ENCODE peak calls at places on chromosome 18, in four cellular contexts. H, M, J and Q are unnamed samples.
A peak's percentile ranks its signal among the peaks of the same experiment; 100 is the strongest.

GRCh38 chr18:47150824-47151366 is 595 bp upstream of the HDHD2 start:
- DNase-seq in H (no peak), M (no peak), J (no peak), Q (no peak)

GRCh38 chr18:56030060-56030459 is 442.1 kb upstream of the TCF4 start:
- DNase-seq in H (no peak), M (no peak), J (no peak), Q (no peak)

GRCh38 chr18:45165871-45166270 is 449.4 kb upstream of the SLC14A2 start:
- DNase-seq in H (no peak), M (no peak), J (no peak), Q (no peak)

GRCh38 chr18:28781616-28782362 is 604.9 kb upstream of the CDH2 start:
- DNase-seq in H (no peak), M (no peak), J (no peak), Q (no peak)

GRCh38 chr18:64134044-64134757 is 14.7 kb downstream of the LINC00305 start:
- DNase-seq in H (no peak), M (no peak), J (no peak), Q (no peak)

GRCh38 chr18:10353791-10354190 is 100.6 kb upstream of the APCDD1 start:
- DNase-seq in H (no peak), M (no peak), J (no peak), Q (no peak)

GRCh38 chr18:42412281-42412680 is 457.2 kb downstream of the PIK3C3 start:
- DNase-seq in H (no peak), M (no peak), J (no peak), Q (no peak)

GRCh38 chr18:34847408-34847807 is 137.3 kb downstream of the DTNA start:
- DNase-seq in H (no peak), M (no peak), J (no peak), Q (no peak)

GRCh38 chr18:31077883-31078282 is 24.3 kb downstream of the DSC2 start:
- DNase-seq in H (no peak), M (no peak), J (no peak), Q (no peak)

GRCh38 chr18:77071711-77072292 is 60.8 kb downstream of the MBP start:
- DNase-seq in H (no peak), M (no peak), J (no peak), Q (no peak)

GRCh38 chr18:77071061-77071460 is 61.5 kb downstream of the MBP start:
- DNase-seq in H (no peak), M (no peak), J (no peak), Q (no peak)

GRCh38 chr18:77069482-77069881 is 63.1 kb downstream of the MBP start:
- DNase-seq in H (no peak), M (no peak), J (no peak), Q (no peak)

GRCh38 chr18:77069931-77070330 is 62.7 kb downstream of the MBP start:
- DNase-seq in H (no peak), M (no peak), J (no peak), Q (no peak)

GRCh38 chr18:77070627-77071026 is 62.0 kb downstream of the MBP start:
- DNase-seq in H (no peak), M (no peak), J (no peak), Q (no peak)
- H3K4me1 ChIP-seq in H (peaks cover 87% of the 10 kb centered on the region), M (peaks cover 63% of the 10 kb centered on the region), J (peaks cover 32% of the 10 kb centered on the region), Q (peaks cover 22% of the 10 kb centered on the region)

GRCh38 chr18:76379226-76380126 is 115.6 kb downstream of the ZNF516 start:
- DNase-seq in H (no peak), M (no peak), J (no peak), Q (no peak)
- H3K27ac ChIP-seq in H (no peak overlapping the region), M (no peak overlapping the region), J (no peak overlapping the region), Q (no peak overlapping the region)

GRCh38 chr18:23580677-23581367 is 5.5 kb downstream of the NPC1 start:
- DNase-seq in H (no peak), M (no peak), J (no peak), Q (no peak)
- H3K4me1 ChIP-seq in H (peaks cover 61% of the 10 kb centered on the region), M (peaks cover 26% of the 10 kb centered on the region), J (peaks cover 42% of the 10 kb centered on the region), Q (peaks cover 80% of the 10 kb centered on the region)

DNA sequence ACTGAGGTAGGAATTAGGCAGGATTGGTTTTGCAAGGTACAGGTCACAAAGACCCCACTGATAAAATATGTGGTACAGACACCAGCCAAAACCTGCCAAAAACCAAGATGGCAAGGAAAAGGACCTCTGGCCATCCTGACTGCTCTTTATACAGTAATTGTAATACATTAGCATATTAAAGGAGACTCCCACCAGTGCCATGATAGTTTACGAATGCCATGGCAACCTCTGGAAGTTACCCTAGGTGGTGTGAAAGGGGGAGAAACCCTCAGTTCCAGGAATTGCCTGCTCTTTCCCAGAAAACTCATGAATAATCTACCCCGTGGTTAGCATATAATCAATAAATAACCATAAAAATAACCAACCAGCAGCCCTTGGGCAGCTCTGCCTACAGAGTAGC is 129.8 kb upstream of the EPB41L3 start:
- DNase-seq in H (no peak), M (no peak), J (no peak), Q (no peak)
- H3K27ac ChIP-seq in H (no peak overlapping the region), M (no peak overlapping the region), J (no peak overlapping the region), Q (no peak overlapping the region)

GRCh38 chr18:62741584-62741983 is 26.2 kb downstream of the PHLPP1 start:
- DNase-seq in H (no peak), M (no peak), J (no peak), Q (no peak)

GRCh38 chr18:62738638-62739037 is 23.3 kb downstream of the PHLPP1 start:
- DNase-seq in H (no peak), M (no peak), J (no peak), Q (no peak)

GRCh38 chr18:62744076-62744705 is 28.9 kb downstream of the PHLPP1 start:
- DNase-seq in H (no peak), M (no peak), J (no peak), Q (no peak)

GRCh38 chr18:62739911-62740310 is 24.6 kb downstream of the PHLPP1 start:
- DNase-seq in H (no peak), M (no peak), J (no peak), Q (no peak)

DNA sequence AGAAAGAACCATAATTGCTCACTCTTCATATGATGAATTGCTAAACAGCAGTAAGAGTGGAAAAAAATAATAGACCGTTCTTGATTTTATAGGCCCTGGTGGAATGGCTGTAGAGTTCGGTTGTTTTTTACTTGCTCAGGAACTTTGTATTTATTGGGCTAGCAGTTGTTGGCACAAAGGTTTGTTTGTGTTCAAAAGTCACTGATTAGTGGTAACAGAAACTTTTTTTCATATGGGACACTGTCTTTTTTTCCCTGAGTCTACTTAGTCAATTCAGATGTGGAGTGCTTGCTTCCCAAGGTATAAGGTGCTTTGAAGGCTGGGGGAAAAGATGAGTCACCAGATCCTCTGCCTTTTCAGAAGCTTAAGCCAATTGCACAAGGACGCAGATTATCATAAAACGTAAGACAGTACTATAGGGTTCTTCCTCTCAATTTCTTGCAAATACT is 25.8 kb downstream of the PHLPP1 start:
- DNase-seq in H (no peak), M (no peak), J (no peak), Q (no peak)
- H3K4me1 ChIP-seq in H (peaks cover 42% of the 10 kb centered on the region), M (no peaks in the 10 kb centered on the region), J (peaks cover 13% of the 10 kb centered on the region), Q (peaks cover 6% of the 10 kb centered on the region)

DNA sequence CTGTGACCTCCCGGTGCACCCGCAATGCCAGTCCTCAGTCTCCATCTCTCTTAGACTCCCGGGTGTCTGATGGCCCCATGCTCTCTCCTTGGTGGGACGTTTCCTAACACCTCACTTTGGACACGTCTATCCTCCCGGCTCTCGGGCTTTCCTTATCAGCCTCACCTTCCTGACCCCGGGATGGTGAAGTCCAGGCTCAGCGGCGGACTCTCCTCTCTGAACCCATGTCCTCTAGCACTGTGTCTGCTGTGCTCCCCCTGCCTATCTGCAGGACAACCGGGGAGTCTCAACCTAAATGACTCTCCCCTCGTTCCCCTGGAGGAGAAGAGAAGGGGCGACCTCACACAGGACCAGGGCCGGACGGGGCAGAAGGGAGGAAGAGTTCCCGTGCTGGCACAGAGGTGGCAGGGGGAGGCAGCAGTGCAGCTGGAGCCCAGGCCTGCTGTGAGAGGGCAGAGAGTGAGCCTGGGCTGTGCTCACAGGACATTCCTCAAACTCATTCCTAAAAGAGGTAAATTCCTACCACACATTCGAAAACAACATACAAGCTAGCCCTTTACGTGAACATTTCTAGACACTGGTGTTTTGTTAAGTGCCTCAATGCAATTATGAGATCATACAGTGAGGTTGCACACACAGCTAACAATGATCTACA is 41.9 kb downstream of the MBP start:
- DNase-seq in H (no peak), M (no peak), J (no peak), Q (no peak)
- H3K27ac ChIP-seq in H (peak overlapping the region; percentile 90), M (peak overlapping the region; percentile 88), J (no peak overlapping the region), Q (no peak overlapping the region)

DNA sequence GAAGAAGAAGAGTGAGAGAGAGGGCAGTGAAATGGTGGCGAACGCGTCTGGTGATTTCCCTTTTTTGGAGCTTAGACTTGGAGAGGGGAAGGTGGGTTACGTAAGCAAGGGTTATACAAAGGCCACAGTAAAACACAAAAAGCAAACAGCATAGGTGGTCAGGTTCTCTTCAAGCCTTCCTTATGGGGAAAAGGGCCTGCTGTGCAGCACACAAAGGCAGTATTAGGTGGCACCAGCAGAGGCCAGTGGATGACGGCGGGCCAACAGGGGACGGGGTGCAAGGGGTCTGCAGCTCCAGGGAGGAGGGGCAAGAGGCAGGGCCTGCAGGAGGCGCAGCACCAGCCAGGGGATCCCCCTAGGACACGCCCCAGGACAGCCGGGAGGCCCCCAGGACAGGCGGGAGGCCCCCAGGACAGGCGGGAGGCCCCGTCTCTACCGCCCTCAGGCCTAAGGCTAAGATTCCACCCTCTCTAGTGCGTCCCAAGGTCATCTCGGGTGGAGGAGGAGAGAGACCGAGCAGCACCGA is 32.6 kb upstream of the NPC1 start:
- DNase-seq in H (no peak), M (no peak), J (no peak), Q (peak; percentile 79)
- H3K4me1 ChIP-seq in H (peaks cover 12% of the 10 kb centered on the region), M (no peaks in the 10 kb centered on the region), J (peaks cover 16% of the 10 kb centered on the region), Q (peaks cover 21% of the 10 kb centered on the region)